ENCODE peak calls at places on chromosomes 1 and 21, in ten cellular contexts. W, Y, C, M, V, N, K, L, D and E are unnamed samples.
A peak's percentile ranks its signal among the peaks of the same experiment; 100 is the strongest.

GRCh38 chr1:57192256-57192655 is 226.4 kb upstream of the C8B start:
- DNase-seq in W (no peak), Y (no peak), C (no peak), M (no peak), V (no peak), N (no peak), K (no peak), L (no peak), D (no peak), E (no peak)

GRCh38 chr21:34545079-34545884 is 33.3 kb upstream of the KCNE1 start:
- DNase-seq in W (no peak), Y (no peak), C (no peak), M (peak; percentile 26), V (peak; percentile 65), N (peak; percentile 74), K (peak; percentile 81), L (peak; percentile 67), D (peak; percentile 49), E (no peak)

GRCh38 chr1:21451212-21451611 is 11.3 kb downstream of the NBPF3 start:
- DNase-seq in W (no peak), Y (no peak), C (no peak), M (no peak), V (no peak), N (no peak), K (no peak), L (no peak), D (no peak), E (no peak)

GRCh38 chr1:228090613-228091081 is 8.1 kb downstream of the ARF1 start:
- DNase-seq in W (no peak), Y (no peak), C (no peak), M (no peak), V (no peak), N (no peak), K (peak; percentile 23), L (no peak), D (no peak), E (no peak)

GRCh38 chr1:94542088-94542671 is 621 bp upstream of the F3 start:
- DNase-seq in W (peak; percentile 60), Y (peak; percentile 45), C (no peak), M (peak; percentile 36), V (no peak), N (no peak), K (no peak), L (peak; percentile 35), D (peak; percentile 72), E (peak; percentile 49)

GRCh38 chr1:94056996-94057395 is 64.0 kb downstream of the ABCA4 start:
- DNase-seq in W (no peak), Y (no peak), C (no peak), M (no peak), V (no peak), N (no peak), K (peak; percentile 43), L (no peak), D (no peak), E (peak; percentile 34)

GRCh38 chr1:10074059-10074854 is 41.5 kb downstream of the UBE4B start:
- DNase-seq in W (no peak), Y (no peak), C (peak; percentile 64), M (no peak), V (peak; percentile 48), N (no peak), K (peak; percentile 78), L (peak; percentile 42), D (peak; percentile 26), E (no peak)

GRCh38 chr1:209106237-209106741 is 477.2 kb upstream of the CAMK1G start:
- DNase-seq in W (no peak), Y (no peak), C (no peak), M (peak; percentile 21), V (no peak), N (no peak), K (no peak), L (no peak), D (no peak), E (no peak)

GRCh38 chr1:100955322-100955721 is 59.4 kb downstream of the SLC30A7 start:
- DNase-seq in W (no peak), Y (no peak), C (no peak), M (no peak), V (no peak), N (no peak), K (no peak), L (no peak), D (no peak), E (no peak)

GRCh38 chr1:183810172-183810571 is 5.3 kb downstream of the RGL1 start:
- DNase-seq in W (no peak), Y (no peak), C (no peak), M (no peak), V (no peak), N (no peak), K (peak; percentile 35), L (no peak), D (no peak), E (no peak)

GRCh38 chr1:54934869-54935268 is 45.6 kb upstream of the TMEM61 start:
- DNase-seq in W (no peak), Y (no peak), C (no peak), M (no peak), V (no peak), N (no peak), K (no peak), L (no peak), D (no peak), E (no peak)

GRCh38 chr1:19370453-19371170 is 58.5 kb downstream of the SLC66A1 start:
- DNase-seq in W (no peak), Y (peak; percentile 37), C (no peak), M (no peak), V (no peak), N (no peak), K (peak; percentile 80), L (peak; percentile 72), D (no peak), E (no peak)

GRCh38 chr1:52253421-52253820 is 111.5 kb downstream of the ZFYVE9 start:
- DNase-seq in W (no peak), Y (no peak), C (peak; percentile 48), M (no peak), V (no peak), N (no peak), K (no peak), L (no peak), D (no peak), E (no peak)

GRCh38 chr1:29708381-29708780 is 472.1 kb downstream of the PTPRU start:
- DNase-seq in W (no peak), Y (no peak), C (no peak), M (no peak), V (no peak), N (no peak), K (no peak), L (no peak), D (no peak), E (no peak)

GRCh38 chr1:42747125-42747524 is 7.1 kb upstream of the CLDN19 start:
- DNase-seq in W (no peak), Y (peak; percentile 52), C (peak; percentile 55), M (peak; percentile 68), V (peak; percentile 19), N (peak; percentile 34), K (no peak), L (no peak), D (peak; percentile 41), E (peak; percentile 42)

GRCh38 chr1:10796029-10796944 is at the start of gene CASZ1:
- DNase-seq in W (peak; percentile 90), Y (peak; percentile 79), C (peak; percentile 81), M (peak; percentile 96), V (peak; percentile 89), N (no peak), K (peak; percentile 79), L (peak; percentile 81), D (peak; percentile 87), E (peak; percentile 86)

GRCh38 chr1:155223017-155223416 is 14.5 kb downstream of the MTX1 start:
- DNase-seq in W (no peak), Y (no peak), C (peak; percentile 18), M (no peak), V (no peak), N (peak; percentile 55), K (no peak), L (no peak), D (no peak), E (no peak)

GRCh38 chr1:203508463-203508862 is 14.5 kb downstream of the OPTC start:
- DNase-seq in W (peak; percentile 72), Y (peak; percentile 34), C (no peak), M (no peak), V (no peak), N (no peak), K (no peak), L (no peak), D (no peak), E (no peak)

GRCh38 chr1:92484472-92485373 is 2.0 kb downstream of the GFI1 start:
- DNase-seq in W (peak; percentile 24), Y (peak; percentile 23), C (no peak), M (peak; percentile 64), V (peak; percentile 29), N (peak; percentile 24), K (no peak), L (peak; percentile 32), D (peak; percentile 47), E (peak; percentile 21)
- H3K4me1 ChIP-seq in W (peaks cover 15% of the 10 kb centered on the region), Y (peaks cover 62% of the 10 kb centered on the region), C (peaks cover 24% of the 10 kb centered on the region), M (peaks cover 15% of the 10 kb centered on the region), V (peaks cover 18% of the 10 kb centered on the region), N (peaks cover 24% of the 10 kb centered on the region), K (peaks cover 73% of the 10 kb centered on the region), L (peaks cover 39% of the 10 kb centered on the region), D (peaks cover 33% of the 10 kb centered on the region), E (peaks cover 47% of the 10 kb centered on the region)

GRCh38 chr1:205082431-205082830 is 1.8 kb downstream of the TMEM81 start:
- DNase-seq in W (no peak), Y (no peak), C (no peak), M (no peak), V (no peak), N (no peak), K (no peak), L (no peak), D (no peak), E (no peak)

GRCh38 chr1:205091043-205091740 is 6.9 kb upstream of the TMEM81 start:
- DNase-seq in W (no peak), Y (no peak), C (no peak), M (no peak), V (no peak), N (no peak), K (no peak), L (no peak), D (no peak), E (no peak)

GRCh38 chr1:205084360-205084759 is at the start of gene TMEM81:
- DNase-seq in W (no peak), Y (no peak), C (no peak), M (no peak), V (no peak), N (no peak), K (no peak), L (no peak), D (no peak), E (no peak)

GRCh38 chr1:205088341-205088740 is 4.1 kb upstream of the TMEM81 start:
- DNase-seq in W (no peak), Y (no peak), C (no peak), M (no peak), V (no peak), N (no peak), K (no peak), L (no peak), D (no peak), E (no peak)
- H3K4me1 ChIP-seq in W (no peaks in the 10 kb centered on the region), Y (no peaks in the 10 kb centered on the region), C (no peaks in the 10 kb centered on the region), M (no peaks in the 10 kb centered on the region), V (no peaks in the 10 kb centered on the region), N (no peaks in the 10 kb centered on the region), K (no peaks in the 10 kb centered on the region), L (no peaks in the 10 kb centered on the region), D (no peaks in the 10 kb centered on the region), E (no peaks in the 10 kb centered on the region)

GRCh38 chr1:110478886-110479285 is 27.9 kb downstream of the PROK1 start:
- DNase-seq in W (no peak), Y (no peak), C (no peak), M (no peak), V (no peak), N (no peak), K (no peak), L (no peak), D (peak; percentile 56), E (no peak)
- H3K4me1 ChIP-seq in W (no peaks in the 10 kb centered on the region), Y (peaks cover 10% of the 10 kb centered on the region), C (peaks cover 7% of the 10 kb centered on the region), M (peaks cover 11% of the 10 kb centered on the region), V (peaks cover 42% of the 10 kb centered on the region), N (no peaks in the 10 kb centered on the region), K (peaks cover 31% of the 10 kb centered on the region), L (peaks cover 5% of the 10 kb centered on the region), D (no peaks in the 10 kb centered on the region), E (no peaks in the 10 kb centered on the region)

GRCh38 chr1:201272838-201273237 is 10.5 kb upstream of the PKP1 start:
- DNase-seq in W (no peak), Y (no peak), C (no peak), M (peak; percentile 27), V (no peak), N (no peak), K (no peak), L (no peak), D (no peak), E (no peak)
- H3K4me1 ChIP-seq in W (no peaks in the 10 kb centered on the region), Y (peaks cover 3% of the 10 kb centered on the region), C (peaks cover 4% of the 10 kb centered on the region), M (no peaks in the 10 kb centered on the region), V (peaks cover 50% of the 10 kb centered on the region), N (no peaks in the 10 kb centered on the region), K (peaks cover 6% of the 10 kb centered on the region), L (peaks cover 3% of the 10 kb centered on the region), D (no peaks in the 10 kb centered on the region), E (peaks cover 2% of the 10 kb centered on the region)